ENCODE peak calls at places on chromosomes 7 and 10, in six cellular contexts. F is aorta, O is breast epithelium, B is neuronal stem cell, W is sigmoid colon, Q is heart right ventricle. E is an unnamed sample.

GRCh38 chr7:44460325-44460724 is 30.1 kb downstream of the NUDCD3 start:
- DNase-seq in Q (no peak), W (no peak), F (no peak), O (no peak), B (no peak), E (no peak)

GRCh38 chr7:108178393-108178792 is 48.2 kb upstream of the LAMB4 start:
- DNase-seq in O (no peak), F (no peak), B (no peak), W (no peak), Q (no peak), E (no peak)

GRCh38 chr10:96512524-96512991 is 1.2 kb downstream of the TLL2 start:
- DNase-seq in F (no peak), B (no peak), W (no peak), O (no peak), Q (peak; percentile 36), E (peak; percentile 7)

GRCh38 chr7:111647881-111648280 is 85.6 kb upstream of the IMMP2L start:
- DNase-seq in F (no peak), Q (no peak), W (no peak), B (no peak), O (no peak), E (peak; percentile 34)

GRCh38 chr7:54394877-54395276 is 147.3 kb upstream of the VSTM2A start:
- DNase-seq in O (no peak), W (no peak), B (no peak), F (no peak), Q (no peak), E (no peak)

GRCh38 chr7:157662110-157662791 is 325.4 kb downstream of the DNAJB6 start:
- DNase-seq in W (peak; percentile 48), O (no peak), B (no peak), F (peak; percentile 71), Q (no peak), E (no peak)

GRCh38 chr7:53398566-53398965 is 363.1 kb downstream of the POM121L12 start:
- DNase-seq in Q (no peak), F (no peak), B (no peak), O (no peak), W (no peak), E (no peak)

GRCh38 chr10:7435674-7436073 is 24.8 kb upstream of the SFMBT2 start:
- DNase-seq in Q (no peak), W (no peak), B (no peak), O (no peak), F (no peak), E (no peak)

GRCh38 chr10:12448729-12449391 is 99.5 kb downstream of the CAMK1D start:
- DNase-seq in B (no peak), Q (no peak), O (no peak), F (no peak), W (no peak), E (peak; percentile 72)

GRCh38 chr10:69269761-69270160 is 8.5 kb upstream of the HK1 start:
- DNase-seq in O (no peak), Q (no peak), B (no peak), W (no peak), F (no peak), E (peak; percentile 63)

GRCh38 chr10:46234431-46235060 is 52.3 kb upstream of the ANTXRL start:
- DNase-seq in Q (no peak), W (peak; percentile 52), F (peak; percentile 52), B (no peak), O (peak; percentile 35), E (no peak)

GRCh38 chr7:34823650-34824258 is 165.7 kb downstream of the NPSR1 start:
- DNase-seq in F (no peak), O (no peak), B (no peak), W (no peak), Q (peak; percentile 15), E (peak; percentile 67)

GRCh38 chr10:128047337-128047736 is 78.9 kb downstream of the MKI67 start:
- DNase-seq in Q (peak; percentile 65), F (peak; percentile 88), B (peak; percentile 24), O (peak; percentile 71), W (peak; percentile 85), E (no peak)

GRCh38 chr10:86377797-86378146 is 11.2 kb upstream of the GRID1 start:
- DNase-seq in Q (no peak), F (peak; percentile 34), B (no peak), O (no peak), W (peak; percentile 28), E (no peak)

GRCh38 chr10:15419279-15419874 is 48.3 kb upstream of the FAM171A1 start:
- DNase-seq in O (no peak), F (no peak), W (no peak), Q (no peak), B (peak; percentile 30), E (peak; percentile 63)

GRCh38 chr7:45092100-45092930 is 3.5 kb upstream of the NACAD start:
- DNase-seq in O (no peak), B (no peak), Q (no peak), F (no peak), W (peak; percentile 42), E (peak; percentile 38)

GRCh38 chr7:157046681-157047080 is 36.2 kb upstream of the MNX1 start:
- DNase-seq in W (no peak), Q (no peak), O (no peak), F (no peak), B (no peak), E (peak; percentile 29)

GRCh38 chr10:35876248-35876647 is 234.2 kb upstream of the FZD8 start:
- DNase-seq in O (no peak), F (no peak), B (no peak), Q (no peak), W (no peak), E (peak; percentile 76)

GRCh38 chr7:131654249-131654558 is 97.8 kb upstream of the PODXL start:
- DNase-seq in B (no peak), O (no peak), W (no peak), Q (no peak), F (no peak), E (no peak)

GRCh38 chr7:131652194-131652593 is 95.8 kb upstream of the PODXL start:
- DNase-seq in W (no peak), O (no peak), B (no peak), Q (no peak), F (peak; percentile 61), E (no peak)

GRCh38 chr7:131654668-131655326 is 98.4 kb upstream of the PODXL start:
- DNase-seq in B (peak; percentile 75), Q (peak; percentile 91), O (peak; percentile 90), W (peak; percentile 89), F (peak; percentile 96), E (peak; percentile 81)

GRCh38 chr7:131652934-131653333 is 96.5 kb upstream of the PODXL start:
- DNase-seq in F (peak; percentile 7), B (no peak), Q (no peak), W (no peak), O (no peak), E (no peak)

GRCh38 chr7:131653418-131654248 is 97.2 kb upstream of the PODXL start:
- DNase-seq in B (no peak), W (no peak), O (no peak), Q (no peak), F (peak; percentile 58), E (peak; percentile 17)
- H3K4me3 ChIP-seq in B (no peak overlapping the region), W (no peak overlapping the region), O (no peak overlapping the region), Q (no peak overlapping the region), F (no peak overlapping the region), E (no peak overlapping the region)

GRCh38 chr10:99235872-99236626 is 397 bp upstream of the HPSE2 start:
- DNase-seq in B (peak; percentile 69), W (no peak), F (peak; percentile 69), Q (no peak), O (no peak), E (no peak)
- H3K4me3 ChIP-seq in B (no peak overlapping the region), W (peak overlapping the region; percentile 38), F (peak overlapping the region; percentile 77), Q (peak overlapping the region; percentile 21), O (peak overlapping the region; percentile 52), E (no peak overlapping the region)

DNA sequence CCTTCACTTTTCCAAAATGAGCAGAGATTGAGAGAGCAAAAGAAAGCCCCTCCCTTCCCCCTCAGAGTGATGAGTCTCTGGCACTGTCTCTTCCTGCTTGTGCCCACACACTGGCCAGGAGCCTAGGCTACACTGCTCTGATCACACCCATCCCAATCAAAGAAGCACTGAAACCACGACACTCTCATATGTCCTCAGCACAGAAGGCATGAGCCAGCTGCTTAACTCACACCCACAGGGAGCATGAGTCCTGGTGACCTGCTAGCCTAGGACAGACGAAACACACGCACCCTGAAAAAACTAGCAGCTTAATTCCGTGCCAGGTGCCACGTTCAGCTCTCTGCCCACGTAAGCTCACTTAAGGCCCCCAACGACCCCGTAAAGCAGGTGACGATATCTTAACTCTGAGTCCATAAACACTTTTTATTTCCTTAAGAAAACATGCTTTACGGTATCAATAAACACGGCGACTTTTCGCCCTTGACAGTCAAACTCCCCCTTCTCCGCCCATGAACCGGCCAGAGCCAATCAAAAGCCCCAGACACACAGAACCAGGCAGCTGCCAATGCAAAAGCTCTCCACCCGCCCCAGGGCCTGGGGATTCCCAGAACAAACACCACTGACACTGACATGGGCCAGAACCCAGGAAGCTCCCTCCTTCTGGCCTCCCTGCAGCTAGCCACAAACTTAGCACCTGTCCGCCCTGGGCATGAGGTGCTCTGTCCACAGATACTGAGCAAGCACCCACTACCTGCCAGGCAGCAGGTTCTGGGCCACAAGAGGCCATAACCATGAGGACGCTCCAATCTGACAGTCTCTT is 69.0 kb downstream of the TNRC18 start:
- DNase-seq in B (no peak), Q (peak; percentile 65), F (no peak), W (peak; percentile 95), O (peak; percentile 93), E (peak; percentile 60)
- H3K4me3 ChIP-seq in B (no peak overlapping the region), Q (peak overlapping the region; percentile 35), F (no peak overlapping the region), W (peak overlapping the region; percentile 8), O (no peak overlapping the region), E (no peak overlapping the region)

GRCh38 chr7:43112088-43112940 is at the start of gene HECW1:
- DNase-seq in B (no peak), Q (peak; percentile 14), F (no peak), W (no peak), O (no peak), E (no peak)

GRCh38 chr7:43113622-43114450 is 1.4 kb downstream of the HECW1 start:
- DNase-seq in O (no peak), W (no peak), F (no peak), Q (no peak), B (no peak), E (peak; percentile 9)

GRCh38 chr7:43116451-43116850 is 4.0 kb downstream of the HECW1 start:
- DNase-seq in W (no peak), O (no peak), F (no peak), Q (no peak), B (no peak), E (no peak)

GRCh38 chr7:43112941-43113621 is 634 bp downstream of the HECW1 start:
- DNase-seq in F (peak; percentile 75), Q (peak; percentile 20), B (peak; percentile 67), W (peak; percentile 64), O (no peak), E (peak; percentile 34)

DNA sequence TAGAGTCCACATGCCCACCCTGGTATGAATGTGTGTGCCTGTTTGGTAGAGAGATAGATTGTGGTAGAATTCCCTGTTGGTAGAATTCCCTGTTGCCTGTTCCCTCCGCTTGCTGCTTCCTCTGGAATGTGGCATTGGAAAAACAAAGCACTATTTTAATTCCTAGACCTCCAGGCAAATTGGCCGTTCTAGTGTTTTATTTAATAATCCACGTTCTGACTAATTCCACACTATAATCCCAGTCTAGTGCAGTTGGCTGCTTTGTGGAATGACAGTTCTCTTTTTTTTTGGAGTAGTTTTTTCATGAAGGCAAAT is 2.0 kb downstream of the HECW1 start:
- DNase-seq in Q (no peak), W (no peak), B (no peak), F (no peak), O (no peak), E (no peak)
- H3K4me3 ChIP-seq in Q (no peak overlapping the region), W (no peak overlapping the region), B (no peak overlapping the region), F (no peak overlapping the region), O (peak overlapping the region; percentile 56), E (no peak overlapping the region)

GRCh38 chr7:140316165-140316661 is 82.1 kb downstream of the SLC37A3 start:
- DNase-seq in Q (peak; percentile 40), W (peak; percentile 94), F (peak; percentile 92), O (peak; percentile 62), B (no peak), E (peak; percentile 85)
- H3K4me3 ChIP-seq in Q (peak overlapping the region; percentile 30), W (peak overlapping the region; percentile 21), F (no peak overlapping the region), O (peak overlapping the region; percentile 33), B (no peak overlapping the region), E (peak overlapping the region; percentile 43)